ENCODE peak calls at places on chromosomes 11 and 22, in ten cellular contexts. One of them, this sample, is unnamed.

GRCh38 chr11:78417888-78418583 is 416 bp upstream of the GAB2 start:
- DNase-seq in mammary epithelial cell: peak
- DNase-seq in AG09309: no peak
- DNase-seq in foreskin keratinocyte: peak
- DNase-seq in SK-N-SH: peak
- DNase-seq in tibial nerve: peak
- DNase-seq in chondrocyte: no peak
- DNase-seq in right lobe of liver: peak
- DNase-seq in brain microvascular endothelial cell: peak
- DNase-seq in GM20000: peak
- DNase-seq in this sample: no peak

GRCh38 chr22:46619830-46620501 is at the start of gene GRAMD4:
- DNase-seq in mammary epithelial cell: no peak
- DNase-seq in AG09309: no peak
- DNase-seq in foreskin keratinocyte: no peak
- DNase-seq in SK-N-SH: peak
- DNase-seq in tibial nerve: peak
- DNase-seq in chondrocyte: no peak
- DNase-seq in right lobe of liver: no peak
- DNase-seq in brain microvascular endothelial cell: no peak
- DNase-seq in GM20000: no peak
- DNase-seq in this sample: no peak

GRCh38 chr11:82675838-82676237 is 57.8 kb downstream of the FAM181B start:
- DNase-seq in mammary epithelial cell: no peak
- DNase-seq in AG09309: no peak
- DNase-seq in foreskin keratinocyte: no peak
- DNase-seq in SK-N-SH: no peak
- DNase-seq in tibial nerve: no peak
- DNase-seq in chondrocyte: no peak
- DNase-seq in right lobe of liver: no peak
- DNase-seq in brain microvascular endothelial cell: no peak
- DNase-seq in GM20000: no peak
- DNase-seq in this sample: no peak

GRCh38 chr11:85945788-85946187 is 90.6 kb downstream of the CCDC83 start:
- DNase-seq in mammary epithelial cell: no peak
- DNase-seq in AG09309: no peak
- DNase-seq in foreskin keratinocyte: no peak
- DNase-seq in SK-N-SH: no peak
- DNase-seq in tibial nerve: no peak
- DNase-seq in chondrocyte: no peak
- DNase-seq in right lobe of liver: no peak
- DNase-seq in brain microvascular endothelial cell: no peak
- DNase-seq in GM20000: no peak
- DNase-seq in this sample: no peak

GRCh38 chr11:121889168-121889567 is 226.8 kb downstream of the BLID start:
- DNase-seq in mammary epithelial cell: no peak
- DNase-seq in AG09309: no peak
- DNase-seq in foreskin keratinocyte: no peak
- DNase-seq in SK-N-SH: no peak
- DNase-seq in tibial nerve: no peak
- DNase-seq in chondrocyte: no peak
- DNase-seq in right lobe of liver: no peak
- DNase-seq in brain microvascular endothelial cell: no peak
- DNase-seq in GM20000: no peak
- DNase-seq in this sample: no peak

GRCh38 chr22:23696326-23696851 is 5.6 kb downstream of the RGL4 start:
- DNase-seq in mammary epithelial cell: no peak
- DNase-seq in AG09309: no peak
- DNase-seq in foreskin keratinocyte: no peak
- DNase-seq in SK-N-SH: no peak
- DNase-seq in tibial nerve: no peak
- DNase-seq in chondrocyte: peak
- DNase-seq in right lobe of liver: no peak
- DNase-seq in brain microvascular endothelial cell: peak
- DNase-seq in GM20000: peak
- DNase-seq in this sample: peak

GRCh38 chr11:105168457-105168856 is 28.9 kb upstream of the CARD18 start:
- DNase-seq in mammary epithelial cell: peak
- DNase-seq in AG09309: no peak
- DNase-seq in foreskin keratinocyte: peak
- DNase-seq in SK-N-SH: no peak
- DNase-seq in tibial nerve: no peak
- DNase-seq in chondrocyte: no peak
- DNase-seq in right lobe of liver: no peak
- DNase-seq in brain microvascular endothelial cell: no peak
- DNase-seq in GM20000: no peak
- DNase-seq in this sample: no peak

GRCh38 chr22:23530106-23530505 is 50.0 kb downstream of the IGLL1 start:
- DNase-seq in mammary epithelial cell: no peak
- DNase-seq in AG09309: no peak
- DNase-seq in foreskin keratinocyte: no peak
- DNase-seq in SK-N-SH: no peak
- DNase-seq in tibial nerve: no peak
- DNase-seq in chondrocyte: peak
- DNase-seq in right lobe of liver: no peak
- DNase-seq in brain microvascular endothelial cell: no peak
- DNase-seq in GM20000: no peak
- DNase-seq in this sample: no peak

GRCh38 chr22:38305481-38306448 is 11.5 kb downstream of the CSNK1E start:
- DNase-seq in mammary epithelial cell: peak
- DNase-seq in AG09309: no peak
- DNase-seq in foreskin keratinocyte: no peak
- DNase-seq in SK-N-SH: no peak
- DNase-seq in tibial nerve: no peak
- DNase-seq in chondrocyte: no peak
- DNase-seq in right lobe of liver: no peak
- DNase-seq in brain microvascular endothelial cell: no peak
- DNase-seq in GM20000: peak
- DNase-seq in this sample: no peak

GRCh38 chr22:46123694-46124382 is 26.5 kb upstream of the PPARA start:
- DNase-seq in mammary epithelial cell: no peak
- DNase-seq in AG09309: no peak
- DNase-seq in foreskin keratinocyte: no peak
- DNase-seq in SK-N-SH: no peak
- DNase-seq in tibial nerve: no peak
- DNase-seq in chondrocyte: no peak
- DNase-seq in right lobe of liver: no peak
- DNase-seq in brain microvascular endothelial cell: no peak
- DNase-seq in GM20000: no peak
- DNase-seq in this sample: no peak

GRCh38 chr11:74771139-74771538 is 22.5 kb downstream of the RNF169 start:
- DNase-seq in mammary epithelial cell: no peak
- DNase-seq in AG09309: no peak
- DNase-seq in foreskin keratinocyte: no peak
- DNase-seq in SK-N-SH: no peak
- DNase-seq in tibial nerve: no peak
- DNase-seq in chondrocyte: no peak
- DNase-seq in right lobe of liver: no peak
- DNase-seq in brain microvascular endothelial cell: no peak
- DNase-seq in GM20000: no peak
- DNase-seq in this sample: no peak

GRCh38 chr11:19329910-19330309 is 89.2 kb upstream of the E2F8 start:
- DNase-seq in mammary epithelial cell: no peak
- DNase-seq in AG09309: no peak
- DNase-seq in foreskin keratinocyte: no peak
- DNase-seq in SK-N-SH: no peak
- DNase-seq in tibial nerve: no peak
- DNase-seq in chondrocyte: no peak
- DNase-seq in right lobe of liver: no peak
- DNase-seq in brain microvascular endothelial cell: no peak
- DNase-seq in GM20000: no peak
- DNase-seq in this sample: no peak

GRCh38 chr11:19328586-19329311 is 88.0 kb upstream of the E2F8 start:
- DNase-seq in mammary epithelial cell: no peak
- DNase-seq in AG09309: no peak
- DNase-seq in foreskin keratinocyte: no peak
- DNase-seq in SK-N-SH: no peak
- DNase-seq in tibial nerve: no peak
- DNase-seq in chondrocyte: no peak
- DNase-seq in right lobe of liver: no peak
- DNase-seq in brain microvascular endothelial cell: no peak
- DNase-seq in GM20000: no peak
- DNase-seq in this sample: no peak

GRCh38 chr11:19323502-19323901 is 82.8 kb upstream of the E2F8 start:
- DNase-seq in mammary epithelial cell: no peak
- DNase-seq in AG09309: no peak
- DNase-seq in foreskin keratinocyte: no peak
- DNase-seq in SK-N-SH: no peak
- DNase-seq in tibial nerve: no peak
- DNase-seq in chondrocyte: no peak
- DNase-seq in right lobe of liver: no peak
- DNase-seq in brain microvascular endothelial cell: no peak
- DNase-seq in GM20000: no peak
- DNase-seq in this sample: no peak

GRCh38 chr11:19327280-19327679 is 86.5 kb upstream of the E2F8 start:
- DNase-seq in mammary epithelial cell: no peak
- DNase-seq in AG09309: no peak
- DNase-seq in foreskin keratinocyte: no peak
- DNase-seq in SK-N-SH: no peak
- DNase-seq in tibial nerve: no peak
- DNase-seq in chondrocyte: no peak
- DNase-seq in right lobe of liver: no peak
- DNase-seq in brain microvascular endothelial cell: no peak
- DNase-seq in GM20000: no peak
- DNase-seq in this sample: no peak

DNA sequence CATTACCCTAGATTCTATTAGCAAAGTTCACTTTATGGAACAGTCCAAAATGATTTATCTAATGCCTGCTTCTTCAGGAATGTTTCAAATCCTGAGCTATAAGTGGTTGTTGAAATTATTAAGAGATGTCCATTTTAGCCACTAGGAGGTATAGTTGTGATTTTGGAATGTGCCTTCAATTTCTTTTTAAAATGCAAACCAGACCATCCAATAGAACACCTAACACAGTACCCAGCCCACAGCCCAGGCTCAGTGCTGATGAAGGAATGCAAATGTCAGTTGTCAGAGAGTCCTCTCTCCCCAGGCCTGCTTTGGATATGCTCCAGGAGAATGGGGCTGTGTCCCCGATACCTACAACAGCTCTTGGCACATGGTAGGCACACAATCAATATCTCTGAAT is 85.8 kb upstream of the E2F8 start:
- DNase-seq in mammary epithelial cell: no peak
- DNase-seq in AG09309: no peak
- DNase-seq in foreskin keratinocyte: peak
- DNase-seq in SK-N-SH: no peak
- DNase-seq in tibial nerve: no peak
- DNase-seq in chondrocyte: no peak
- DNase-seq in right lobe of liver: no peak
- DNase-seq in brain microvascular endothelial cell: no peak
- DNase-seq in GM20000: no peak
- DNase-seq in this sample: no peak
- TF ChIP-seq CTCF in mammary epithelial cell: peak
- TF ChIP-seq CTCF in AG09309: peak
- TF ChIP-seq CTCF in foreskin keratinocyte: peak
- TF ChIP-seq CTCF in SK-N-SH: peak
- TF ChIP-seq CTCF in tibial nerve: no peak
- TF ChIP-seq CTCF in chondrocyte: peak
- TF ChIP-seq CTCF in right lobe of liver: peak
- TF ChIP-seq CTCF in brain microvascular endothelial cell: peak
- TF ChIP-seq CTCF in GM20000: no peak
- TF ChIP-seq CTCF in this sample: no peak

GRCh38 chr22:19957445-19957844 is 15.8 kb upstream of the TXNRD2 start:
- DNase-seq in mammary epithelial cell: no peak
- DNase-seq in AG09309: no peak
- DNase-seq in foreskin keratinocyte: no peak
- DNase-seq in SK-N-SH: peak
- DNase-seq in tibial nerve: no peak
- DNase-seq in chondrocyte: peak
- DNase-seq in right lobe of liver: no peak
- DNase-seq in brain microvascular endothelial cell: no peak
- DNase-seq in GM20000: no peak
- DNase-seq in this sample: no peak
- TF ChIP-seq CTCF in mammary epithelial cell: no peak
- TF ChIP-seq CTCF in AG09309: no peak
- TF ChIP-seq CTCF in foreskin keratinocyte: peak
- TF ChIP-seq CTCF in SK-N-SH: no peak
- TF ChIP-seq CTCF in tibial nerve: no peak
- TF ChIP-seq CTCF in chondrocyte: peak
- TF ChIP-seq CTCF in right lobe of liver: peak
- TF ChIP-seq CTCF in brain microvascular endothelial cell: peak
- TF ChIP-seq CTCF in GM20000: no peak
- TF ChIP-seq CTCF in this sample: no peak

DNA sequence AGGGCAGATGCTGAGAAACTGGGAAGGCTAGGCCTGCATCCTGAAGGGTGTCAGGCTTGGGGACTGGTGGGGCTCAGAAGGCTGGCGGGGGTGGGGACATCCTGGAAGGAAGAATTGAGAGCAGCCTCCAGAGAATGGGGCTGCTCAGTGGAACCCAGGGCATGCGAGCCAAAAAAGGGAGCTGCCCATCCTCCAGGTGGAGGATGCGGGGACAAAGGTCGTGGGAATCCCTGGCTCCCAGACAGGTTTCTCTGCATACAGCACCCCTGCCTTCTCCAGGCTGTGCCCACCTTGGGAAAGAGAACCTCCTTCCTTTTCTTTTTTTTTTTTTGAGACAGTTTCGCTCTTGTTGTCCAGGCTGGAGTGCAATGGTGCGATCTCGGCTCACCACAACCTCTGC is 40.9 kb upstream of the ARFGAP3 start:
- DNase-seq in mammary epithelial cell: no peak
- DNase-seq in AG09309: no peak
- DNase-seq in foreskin keratinocyte: no peak
- DNase-seq in SK-N-SH: no peak
- DNase-seq in tibial nerve: no peak
- DNase-seq in chondrocyte: no peak
- DNase-seq in right lobe of liver: no peak
- DNase-seq in brain microvascular endothelial cell: no peak
- DNase-seq in GM20000: no peak
- DNase-seq in this sample: no peak
- TF ChIP-seq CTCF in mammary epithelial cell: no peak
- TF ChIP-seq CTCF in AG09309: no peak
- TF ChIP-seq CTCF in foreskin keratinocyte: no peak
- TF ChIP-seq CTCF in SK-N-SH: no peak
- TF ChIP-seq CTCF in tibial nerve: no peak
- TF ChIP-seq CTCF in chondrocyte: no peak
- TF ChIP-seq CTCF in right lobe of liver: no peak
- TF ChIP-seq CTCF in brain microvascular endothelial cell: no peak
- TF ChIP-seq CTCF in GM20000: no peak
- TF ChIP-seq CTCF in this sample: no peak

DNA sequence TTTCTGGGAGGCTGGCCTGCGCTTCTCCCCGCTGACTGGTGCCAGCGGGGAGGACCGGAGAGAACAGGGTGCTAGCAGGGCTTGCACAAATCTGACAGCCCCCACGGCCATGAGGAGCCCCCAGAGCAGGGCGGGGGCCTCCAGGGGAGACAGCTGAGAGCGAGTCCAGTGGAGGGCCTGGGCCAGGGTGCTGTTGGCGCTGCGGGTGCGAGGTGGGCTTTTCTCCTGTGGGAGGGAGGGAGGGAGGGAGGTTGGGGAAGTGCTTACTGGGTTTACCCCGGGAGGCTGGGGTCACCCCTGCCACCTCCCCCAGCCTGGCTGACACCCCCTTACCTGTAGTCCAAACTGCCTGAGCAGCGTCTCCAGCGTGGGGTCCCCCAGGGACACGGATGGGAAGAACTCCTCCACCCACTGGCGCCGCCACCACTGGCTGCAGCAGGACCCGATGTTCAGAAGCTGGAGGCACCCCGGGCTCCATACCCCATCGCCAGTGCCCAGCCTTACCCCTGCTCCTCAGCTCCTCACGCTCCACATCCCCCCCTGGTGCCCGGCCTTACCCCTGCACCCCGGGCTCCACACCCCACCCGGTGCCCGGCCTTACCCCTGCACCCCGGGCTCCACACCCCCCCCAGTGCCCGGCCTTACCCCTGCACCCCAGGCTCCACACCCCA is 3.9 kb downstream of the LMF2 start:
- DNase-seq in mammary epithelial cell: no peak
- DNase-seq in AG09309: no peak
- DNase-seq in foreskin keratinocyte: no peak
- DNase-seq in SK-N-SH: no peak
- DNase-seq in tibial nerve: no peak
- DNase-seq in chondrocyte: peak
- DNase-seq in right lobe of liver: no peak
- DNase-seq in brain microvascular endothelial cell: no peak
- DNase-seq in GM20000: no peak
- DNase-seq in this sample: peak
- TF ChIP-seq CTCF in mammary epithelial cell: no peak
- TF ChIP-seq CTCF in AG09309: peak
- TF ChIP-seq CTCF in foreskin keratinocyte: peak
- TF ChIP-seq CTCF in SK-N-SH: no peak
- TF ChIP-seq CTCF in tibial nerve: no peak
- TF ChIP-seq CTCF in chondrocyte: no peak
- TF ChIP-seq CTCF in right lobe of liver: no peak
- TF ChIP-seq CTCF in brain microvascular endothelial cell: peak
- TF ChIP-seq CTCF in GM20000: no peak
- TF ChIP-seq CTCF in this sample: no peak